ENCODE peak calls at places on chromosomes 16 and 17, in ten cellular contexts. P is psoas muscle, W is GM13977, G is progenitor cell of endocrine pancreas, X is AG10803, H is foreskin keratinocyte, O is RWPE1, R is H9, F is tibial nerve, D is epithelial cell of proximal tubule. B is an unnamed sample.

GRCh38 chr17:75457047-75457654 is 716 bp downstream of the TMEM94 start:
- DNase-seq in P (peak), W (peak), G (no peak), X (peak), H (no peak), O (no peak), R (peak), F (no peak), D (no peak), B (peak)

GRCh38 chr17:4980644-4981216 is 6.7 kb downstream of the CAMTA2 start:
- DNase-seq in P (no peak), W (peak), G (peak), X (peak), H (no peak), O (peak), R (peak), F (peak), D (no peak), B (peak)

GRCh38 chr16:71387045-71387871 is 28.7 kb downstream of the CALB2 start:
- DNase-seq in P (no peak), W (no peak), G (no peak), X (no peak), H (no peak), O (no peak), R (peak), F (no peak), D (no peak), B (no peak)

GRCh38 chr17:7912927-7913524 is 3.1 kb downstream of the RNF227 start:
- DNase-seq in P (no peak), W (peak), G (no peak), X (peak), H (no peak), O (peak), R (peak), F (peak), D (no peak), B (peak)

GRCh38 chr17:68248199-68248825 is 469 bp downstream of the AMZ2 start:
- DNase-seq in P (no peak), W (no peak), G (no peak), X (peak), H (peak), O (peak), R (no peak), F (peak), D (no peak), B (no peak)

GRCh38 chr17:77366558-77367245 is 225.9 kb downstream of the SEC14L1 start:
- DNase-seq in P (peak), W (no peak), G (no peak), X (peak), H (no peak), O (no peak), R (no peak), F (no peak), D (no peak), B (peak)

GRCh38 chr17:45042346-45043120 is 8.9 kb downstream of the DCAKD start:
- DNase-seq in P (no peak), W (no peak), G (no peak), X (no peak), H (no peak), O (no peak), R (no peak), F (no peak), D (no peak), B (no peak)

GRCh38 chr16:88120812-88121211 is 169.6 kb downstream of the BANP start:
- DNase-seq in P (peak), W (no peak), G (no peak), X (no peak), H (no peak), O (no peak), R (no peak), F (no peak), D (no peak), B (no peak)

GRCh38 chr16:64925166-64925565 is 196.7 kb downstream of the CDH11 start:
- DNase-seq in P (no peak), W (no peak), G (no peak), X (peak), H (no peak), O (no peak), R (no peak), F (peak), D (no peak), B (no peak)

GRCh38 chr17:13759936-13760335 is 158.2 kb upstream of the HS3ST3A1 start:
- DNase-seq in P (no peak), W (no peak), G (no peak), X (no peak), H (no peak), O (no peak), R (no peak), F (no peak), D (no peak), B (no peak)

GRCh38 chr17:66455022-66455547 is 152.7 kb downstream of the PRKCA start:
- DNase-seq in P (no peak), W (no peak), G (no peak), X (no peak), H (no peak), O (no peak), R (no peak), F (no peak), D (no peak), B (no peak)

GRCh38 chr17:30376621-30377452 is 1.9 kb upstream of the CPD start:
- DNase-seq in P (no peak), W (peak), G (no peak), X (peak), H (no peak), O (no peak), R (no peak), F (peak), D (no peak), B (peak)

GRCh38 chr16:3963203-3963602 is 82.7 kb upstream of the CREBBP start:
- DNase-seq in P (no peak), W (no peak), G (no peak), X (peak), H (no peak), O (no peak), R (no peak), F (no peak), D (no peak), B (peak)

GRCh38 chr17:71461504-71462197 is 659.2 kb upstream of the SOX9 start:
- DNase-seq in P (no peak), W (no peak), G (no peak), X (no peak), H (no peak), O (no peak), R (no peak), F (no peak), D (no peak), B (no peak)

DNA sequence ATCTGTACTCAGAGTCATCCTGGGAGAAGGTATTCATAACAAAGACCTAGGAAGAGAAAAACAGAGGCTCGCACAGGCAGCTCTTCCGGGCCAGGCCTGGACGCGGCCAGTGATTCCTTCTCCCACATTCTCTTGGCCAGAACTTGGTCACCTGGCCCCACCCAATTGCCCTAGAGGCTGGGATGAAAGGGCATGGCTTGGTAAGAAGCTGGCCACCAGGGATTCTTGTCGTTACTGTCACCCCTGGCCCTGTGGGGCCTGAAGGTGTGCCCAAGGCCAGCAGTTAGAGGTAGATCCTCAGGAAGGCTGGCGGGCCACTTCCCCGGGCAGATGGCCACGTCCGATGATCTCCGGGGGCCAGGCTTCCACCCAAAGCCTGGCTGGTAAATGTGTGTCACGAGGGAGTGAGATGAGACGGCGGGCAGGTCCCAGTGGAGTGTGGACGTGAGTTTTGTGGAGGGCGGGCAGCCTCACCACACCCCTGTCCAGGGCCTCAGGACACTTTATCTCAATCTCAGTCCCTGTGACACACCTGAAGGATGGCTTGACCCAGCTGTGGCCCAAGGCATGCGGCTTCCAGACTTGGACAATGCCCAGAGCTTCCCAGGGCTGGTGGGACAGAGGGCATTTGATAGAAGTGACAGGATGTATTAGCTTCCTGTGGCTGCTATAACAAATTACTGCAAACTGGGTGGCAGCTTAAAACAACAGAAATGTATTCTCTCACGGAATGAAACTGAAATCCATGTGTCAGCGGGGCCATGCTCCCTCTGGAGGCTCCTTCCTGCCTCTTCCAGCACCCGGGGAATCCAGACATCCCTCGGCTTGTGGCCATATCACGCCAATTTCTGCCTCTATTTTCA is 66.3 kb upstream of the GSE1 start:
- DNase-seq in P (no peak), W (no peak), G (no peak), X (no peak), H (no peak), O (no peak), R (no peak), F (no peak), D (no peak), B (no peak)
- TF ChIP-seq CTCF in P (no peak), W (no peak), G (peak), X (peak), H (peak), O (no peak), R (peak), F (no peak), D (peak), B (no peak)

GRCh38 chr17:42098747-42099399 is 600 bp upstream of the ZNF385C start:
- DNase-seq in P (no peak), W (no peak), G (no peak), X (no peak), H (no peak), O (no peak), R (no peak), F (no peak), D (no peak), B (no peak)
- TF ChIP-seq CTCF in P (no peak), W (no peak), G (no peak), X (no peak), H (no peak), O (no peak), R (no peak), F (no peak), D (no peak), B (no peak)

GRCh38 chr17:16584273-16584995 is 15.4 kb upstream of the ZNF287 start:
- DNase-seq in P (peak), W (peak), G (peak), X (peak), H (peak), O (peak), R (peak), F (peak), D (peak), B (peak)
- TF ChIP-seq CTCF in P (peak), W (peak), G (peak), X (peak), H (peak), O (peak), R (peak), F (peak), D (peak), B (peak)

GRCh38 chr16:24516900-24517669 is 22.3 kb upstream of the RBBP6 start:
- DNase-seq in P (peak), W (peak), G (peak), X (peak), H (no peak), O (peak), R (peak), F (peak), D (peak), B (peak)
- TF ChIP-seq CTCF in P (peak), W (peak), G (peak), X (peak), H (peak), O (peak), R (peak), F (peak), D (peak), B (peak)

GRCh38 chr16:80947239-80947638 is 59.4 kb downstream of the CMC2 start:
- DNase-seq in P (no peak), W (no peak), G (no peak), X (no peak), H (no peak), O (no peak), R (no peak), F (no peak), D (no peak), B (no peak)

GRCh38 chr16:80948886-80949502 is 57.7 kb downstream of the CMC2 start:
- DNase-seq in P (peak), W (no peak), G (no peak), X (peak), H (no peak), O (no peak), R (peak), F (peak), D (no peak), B (peak)

GRCh38 chr16:80947708-80948615 is 58.7 kb downstream of the CMC2 start:
- DNase-seq in P (no peak), W (no peak), G (no peak), X (no peak), H (no peak), O (no peak), R (no peak), F (no peak), D (no peak), B (no peak)

DNA sequence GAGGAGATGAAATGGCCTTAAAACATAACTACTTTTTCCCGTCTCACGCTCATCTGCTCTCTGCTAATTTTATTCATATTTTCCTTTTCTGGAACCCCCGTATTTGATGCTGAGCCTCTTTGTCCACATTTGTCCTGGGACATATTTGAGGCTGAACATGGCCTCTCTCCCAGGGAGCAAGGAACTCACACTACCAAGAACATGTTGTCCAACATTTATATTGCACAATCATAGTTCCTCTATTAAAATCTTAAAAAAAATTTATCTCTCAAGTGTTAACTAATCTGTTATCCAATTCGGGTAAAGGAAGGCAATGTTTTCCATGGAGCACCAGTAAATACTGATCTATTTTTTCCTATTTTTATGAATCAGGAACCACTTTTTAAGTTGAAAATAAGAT is 60.2 kb downstream of the CMC2 start:
- DNase-seq in P (no peak), W (no peak), G (no peak), X (peak), H (no peak), O (no peak), R (no peak), F (peak), D (no peak), B (no peak)
- TF ChIP-seq CTCF in P (no peak), W (no peak), G (no peak), X (no peak), H (no peak), O (no peak), R (no peak), F (no peak), D (no peak), B (no peak)